ENCODE peak calls at places on chromosomes 4 and X, in eight cellular contexts. N, Q, T, G, V, F, S and P are unnamed samples.

GRCh38 chr4:47913858-47914218 is 545 bp downstream of the NFXL1 start:
- DNase-seq in V (peak), N (no peak), T (peak), G (no peak), F (peak), S (peak), Q (peak), P (peak)

GRCh38 chrX:72532371-72532770 is 40.3 kb downstream of the HDAC8 start:
- DNase-seq in V (no peak), T (no peak), G (no peak), S (no peak), N (no peak), F (no peak), Q (no peak), P (no peak)

GRCh38 chrX:39815621-39816020 is 282.1 kb downstream of the BCOR start:
- DNase-seq in S (no peak), N (no peak), G (no peak), Q (no peak), T (no peak), V (no peak), F (peak), P (peak)

GRCh38 chrX:80285131-80285773 is 135.0 kb upstream of the TENT5D start:
- DNase-seq in Q (no peak), T (no peak), V (no peak), S (no peak), N (no peak), F (peak), G (peak), P (no peak)

GRCh38 chrX:74422576-74423288 is 1.4 kb downstream of the SLC16A2 start:
- DNase-seq in V (peak), S (no peak), T (no peak), Q (no peak), G (peak), N (no peak), F (peak), P (no peak)

GRCh38 chr4:104901438-104901837 is 245.2 kb upstream of the TET2 start:
- DNase-seq in N (no peak), G (no peak), V (no peak), T (no peak), Q (no peak), S (no peak), F (peak), P (no peak)

GRCh38 chr4:22454216-22454838 is 61.5 kb downstream of the ADGRA3 start:
- DNase-seq in G (no peak), F (no peak), T (no peak), Q (no peak), S (no peak), N (no peak), V (no peak), P (no peak)

GRCh38 chrX:154411322-154411980 is at the start of gene TAFAZZIN:
- DNase-seq in T (peak), V (peak), S (peak), F (peak), G (peak), N (peak), Q (no peak), P (peak)

GRCh38 chr4:128060130-128060619 is 937 bp upstream of the LARP1B start:
- DNase-seq in N (no peak), F (no peak), T (no peak), S (no peak), Q (no peak), G (no peak), V (no peak), P (no peak)

GRCh38 chr4:8261851-8262535 is 7.6 kb upstream of the HTRA3 start:
- DNase-seq in G (no peak), T (no peak), F (no peak), Q (no peak), N (no peak), V (no peak), S (no peak), P (no peak)

GRCh38 chrX:24693453-24694202 is at the start of gene POLA1:
- DNase-seq in V (peak), S (peak), N (peak), Q (peak), T (peak), F (peak), G (peak), P (peak)

GRCh38 chr4:101790521-101791188 is at the start of gene BANK1:
- DNase-seq in F (peak), T (peak), N (no peak), V (peak), G (peak), S (peak), Q (no peak), P (no peak)

GRCh38 chr4:139890810-139891209 is 225.2 kb downstream of the MGST2 start:
- DNase-seq in V (no peak), F (no peak), N (no peak), T (no peak), S (no peak), Q (no peak), G (no peak), P (no peak)

GRCh38 chr4:150569384-150569987 is 12.5 kb upstream of the MAB21L2 start:
- DNase-seq in F (no peak), S (no peak), G (no peak), V (no peak), N (no peak), T (no peak), Q (no peak), P (no peak)

GRCh38 chrX:154437971-154438893 is 1.3 kb downstream of the GDI1 start:
- DNase-seq in S (no peak), V (no peak), F (no peak), Q (no peak), N (no peak), G (no peak), T (no peak), P (no peak)

GRCh38 chrX:72659726-72660125 is 54.4 kb downstream of the PHKA1 start:
- DNase-seq in Q (no peak), F (no peak), V (no peak), S (no peak), N (no peak), T (no peak), G (no peak), P (no peak)

GRCh38 chr4:103091601-103092223 is 7.9 kb downstream of the BDH2 start:
- DNase-seq in N (peak), T (no peak), S (peak), F (no peak), G (peak), Q (no peak), V (no peak), P (peak)

GRCh38 chr4:7193040-7193958 is 961 bp downstream of the SORCS2 start:
- DNase-seq in T (no peak), S (no peak), V (no peak), N (no peak), F (peak), Q (no peak), G (no peak), P (no peak)

GRCh38 chr4:83704786-83705185 is 168.9 kb downstream of the GPAT3 start:
- DNase-seq in Q (no peak), N (no peak), F (no peak), S (no peak), V (no peak), T (no peak), G (no peak), P (no peak)